ENCODE peak calls at places on chromosomes 6 and 20, in seven cellular contexts. P, L, Y, S, Z, W and K are unnamed samples.

GRCh38 chr6:116973992-116974391 is 97.0 kb downstream of the RFX6 start:
- DNase-seq in Z (no peak), W (no peak), L (no peak), Y (no peak), P (no peak), S (no peak), K (no peak)

GRCh38 chr20:24448170-24448569 is 21.3 kb upstream of the SYNDIG1 start:
- DNase-seq in Y (peak), P (no peak), L (no peak), W (no peak), Z (no peak), S (no peak), K (no peak)

GRCh38 chr20:34872604-34873224 is at the start of gene GGT7:
- DNase-seq in L (peak), P (peak), S (peak), Z (peak), W (peak), Y (peak), K (peak)

GRCh38 chr20:3000852-3001523 is 42.4 kb upstream of the GNRH2 start:
- DNase-seq in P (peak), W (peak), S (no peak), Y (no peak), Z (no peak), L (no peak), K (no peak)

GRCh38 chr20:2006452-2007381 is 12.9 kb upstream of the PDYN start:
- DNase-seq in W (peak), P (peak), Y (no peak), L (peak), Z (peak), S (no peak), K (no peak)

GRCh38 chr6:165960692-165961091 is 207.0 kb downstream of the TBXT start:
- DNase-seq in S (no peak), Y (no peak), W (no peak), P (no peak), L (no peak), Z (no peak), K (no peak)

GRCh38 chr6:116136933-116137340 is 11.0 kb upstream of the COL10A1 start:
- DNase-seq in P (no peak), S (no peak), W (peak), L (no peak), Z (no peak), Y (no peak), K (no peak)

GRCh38 chr6:87944541-87944954 is 103.1 kb upstream of the SPACA1 start:
- DNase-seq in L (no peak), Z (no peak), W (no peak), S (no peak), Y (peak), P (peak), K (peak)